ENCODE peak calls at places on chromosomes 5 and 9, in eight cellular contexts. W is hepatocyte, J is fibroblast of pulmonary artery, Y is GM12865, V is upper lobe of right lung, P is fibroblast of the aortic adventitia, A is mammary epithelial cell, S is heart right ventricle. E is an unnamed sample.

GRCh38 chr9:81683704-81684103 is 5.6 kb downstream of the TLE1 start:
- DNase-seq in W (no peak), J (no peak), Y (no peak), V (no peak), P (no peak), A (no peak), S (no peak), E (no peak)

GRCh38 chr9:114304416-114305188 is 18.3 kb upstream of the ORM1 start:
- DNase-seq in W (peak), J (no peak), Y (no peak), V (peak), P (no peak), A (no peak), S (no peak), E (no peak)

GRCh38 chr5:168691891-168692290 is 112.7 kb upstream of the PANK3 start:
- DNase-seq in W (no peak), J (no peak), Y (peak), V (peak), P (no peak), A (no peak), S (no peak), E (no peak)

GRCh38 chr9:13847270-13847669 is 466.7 kb downstream of the NFIB start:
- DNase-seq in W (no peak), J (peak), Y (no peak), V (no peak), P (peak), A (no peak), S (no peak), E (no peak)

GRCh38 chr5:84825616-84826015 is 440.9 kb upstream of the EDIL3 start:
- DNase-seq in W (no peak), J (peak), Y (no peak), V (no peak), P (peak), A (no peak), S (no peak), E (no peak)

GRCh38 chr5:6642655-6643054 is 9.4 kb downstream of the SRD5A1 start:
- DNase-seq in W (no peak), J (no peak), Y (no peak), V (no peak), P (no peak), A (no peak), S (no peak), E (no peak)

GRCh38 chr9:126009047-126009446 is 261.9 kb downstream of the PBX3 start:
- DNase-seq in W (no peak), J (no peak), Y (no peak), V (no peak), P (no peak), A (no peak), S (no peak), E (no peak)

GRCh38 chr5:116577064-116577788 is 2.6 kb upstream of the SEMA6A start:
- DNase-seq in W (no peak), J (no peak), Y (peak), V (no peak), P (no peak), A (no peak), S (no peak), E (no peak)

GRCh38 chr9:42388146-42388690 is 204.8 kb downstream of the SPATA31A6 start:
- DNase-seq in W (peak), J (no peak), Y (no peak), V (no peak), P (no peak), A (no peak), S (no peak), E (no peak)

GRCh38 chr9:91954841-91955471 is 4.9 kb upstream of the ROR2 start:
- DNase-seq in W (peak), J (peak), Y (peak), V (no peak), P (peak), A (peak), S (no peak), E (peak)

GRCh38 chr9:138025417-138025816 is 147.8 kb downstream of the CACNA1B start:
- DNase-seq in W (no peak), J (no peak), Y (no peak), V (peak), P (no peak), A (no peak), S (no peak), E (no peak)

GRCh38 chr9:124006448-124007156 is 5.0 kb upstream of the LHX2 start:
- DNase-seq in W (no peak), J (no peak), Y (peak), V (no peak), P (no peak), A (no peak), S (no peak), E (no peak)

GRCh38 chr5:56321236-56321881 is 88.2 kb upstream of the ANKRD55 start:
- DNase-seq in W (no peak), J (no peak), Y (no peak), V (no peak), P (no peak), A (no peak), S (no peak), E (no peak)

GRCh38 chr5:76737131-76737556 is 21.2 kb downstream of the F2R start:
- DNase-seq in W (no peak), J (no peak), Y (peak), V (no peak), P (no peak), A (no peak), S (no peak), E (no peak)

GRCh38 chr5:75626959-75627358 is 15.7 kb downstream of the ANKDD1B start:
- DNase-seq in W (no peak), J (no peak), Y (no peak), V (no peak), P (no peak), A (no peak), S (no peak), E (no peak)

GRCh38 chr5:124876983-124877382 is 130.5 kb upstream of the ZNF608 start:
- DNase-seq in W (no peak), J (no peak), Y (no peak), V (no peak), P (no peak), A (no peak), S (no peak), E (no peak)

GRCh38 chr9:108073823-108074222 is 584.3 kb upstream of the KLF4 start:
- DNase-seq in W (no peak), J (no peak), Y (peak), V (no peak), P (no peak), A (no peak), S (no peak), E (no peak)

GRCh38 chr9:129550199-129550839 is 70.6 kb downstream of the C9orf50 start:
- DNase-seq in W (peak), J (peak), Y (no peak), V (peak), P (peak), A (peak), S (peak), E (no peak)

GRCh38 chr5:18466731-18467130 is 832.5 kb downstream of the TAF11L14 start:
- DNase-seq in W (no peak), J (no peak), Y (no peak), V (no peak), P (no peak), A (no peak), S (no peak), E (no peak)

GRCh38 chr9:127940598-127940997 is 2.9 kb upstream of the DPM2 start:
- DNase-seq in W (no peak), J (no peak), Y (no peak), V (no peak), P (no peak), A (no peak), S (no peak), E (no peak)

GRCh38 chr9:16246785-16247184 is 623.7 kb downstream of the BNC2 start:
- DNase-seq in W (no peak), J (no peak), Y (no peak), V (no peak), P (peak), A (no peak), S (no peak), E (no peak)

GRCh38 chr9:115118471-115119156 is 657 bp upstream of the TNC start:
- DNase-seq in W (peak), J (peak), Y (no peak), V (peak), P (peak), A (peak), S (peak), E (peak)

GRCh38 chr9:131728961-131729360 is 10.9 kb downstream of the RAPGEF1 start:
- DNase-seq in W (no peak), J (no peak), Y (peak), V (no peak), P (no peak), A (no peak), S (no peak), E (no peak)

GRCh38 chr9:105964171-105964570 is 269.8 kb downstream of the TMEM38B start:
- DNase-seq in W (no peak), J (no peak), Y (no peak), V (no peak), P (no peak), A (no peak), S (no peak), E (no peak)

GRCh38 chr5:154388842-154389241 is 57.0 kb upstream of the SAP30L start:
- DNase-seq in W (no peak), J (no peak), Y (no peak), V (no peak), P (no peak), A (no peak), S (no peak), E (no peak)

GRCh38 chr5:146016764-146017484 is 80.5 kb downstream of the SH3RF2 start:
- DNase-seq in W (no peak), J (peak), Y (no peak), V (no peak), P (no peak), A (no peak), S (no peak), E (no peak)

GRCh38 chr5:18805376-18805775 is 1171.1 kb downstream of the TAF11L14 start:
- DNase-seq in W (no peak), J (no peak), Y (no peak), V (no peak), P (no peak), A (no peak), S (no peak), E (no peak)

GRCh38 chr9:10704720-10705119 is 91.9 kb upstream of the PTPRD start:
- DNase-seq in W (peak), J (peak), Y (no peak), V (no peak), P (no peak), A (no peak), S (no peak), E (no peak)

GRCh38 chr5:176996780-176997179 is 9.8 kb downstream of the UIMC1 start:
- DNase-seq in W (no peak), J (no peak), Y (peak), V (no peak), P (no peak), A (no peak), S (no peak), E (no peak)
- TF ChIP-seq CTCF in W (no peak), J (no peak), Y (no peak), V (no peak), P (no peak), A (no peak), S (no peak), E (no peak)

GRCh38 chr5:95027775-95028174 is 257.1 kb downstream of the MCTP1 start:
- DNase-seq in W (no peak), J (no peak), Y (peak), V (no peak), P (no peak), A (no peak), S (no peak), E (no peak)
- H3K4me3 ChIP-seq in W (no peak), J (no peak), Y (no peak), V (no peak), P (no peak), A (no peak), S (no peak), E (no peak)

GRCh38 chr5:64680289-64680688 is 10.0 kb upstream of the SHISAL2B start:
- DNase-seq in W (peak), J (no peak), Y (peak), V (no peak), P (peak), A (peak), S (no peak), E (no peak)

GRCh38 chr5:64678400-64678799 is 11.9 kb upstream of the SHISAL2B start:
- DNase-seq in W (no peak), J (no peak), Y (no peak), V (no peak), P (no peak), A (peak), S (no peak), E (no peak)

GRCh38 chr5:64682608-64683007 is 7.7 kb upstream of the SHISAL2B start:
- DNase-seq in W (no peak), J (no peak), Y (no peak), V (no peak), P (no peak), A (no peak), S (no peak), E (no peak)
- TF ChIP-seq CTCF in W (no peak), J (no peak), Y (no peak), V (no peak), P (no peak), A (no peak), S (no peak), E (no peak)

GRCh38 chr5:98158440-98158839 is 615.0 kb upstream of the RGMB start:
- DNase-seq in W (no peak), J (no peak), Y (no peak), V (no peak), P (no peak), A (no peak), S (no peak), E (no peak)
- H3K4me3 ChIP-seq in W (no peak), J (no peak), Y (no peak), V (no peak), P (no peak), A (no peak), S (no peak), E (no peak)

GRCh38 chr9:36292641-36293040 is 34.4 kb upstream of the GNE start:
- DNase-seq in W (no peak), J (no peak), Y (no peak), V (no peak), P (no peak), A (no peak), S (no peak), E (no peak)
- TF ChIP-seq CTCF in W (no peak), J (no peak), Y (no peak), V (no peak), P (no peak), A (no peak), S (no peak), E (no peak)

GRCh38 chr9:121285835-121286687 is 18.1 kb downstream of the GSN start:
- DNase-seq in W (peak), J (peak), Y (no peak), V (peak), P (peak), A (peak), S (peak), E (no peak)

GRCh38 chr9:121286688-121286972 is 18.7 kb downstream of the GSN start:
- DNase-seq in W (no peak), J (no peak), Y (no peak), V (no peak), P (no peak), A (no peak), S (no peak), E (no peak)

GRCh38 chr9:121288557-121288873 is 20.6 kb downstream of the GSN start:
- DNase-seq in W (peak), J (no peak), Y (no peak), V (no peak), P (no peak), A (no peak), S (no peak), E (no peak)

GRCh38 chr9:121288874-121289553 is 21.1 kb downstream of the GSN start:
- DNase-seq in W (peak), J (peak), Y (no peak), V (peak), P (peak), A (peak), S (peak), E (no peak)

GRCh38 chr9:121286973-121287721 is 19.2 kb downstream of the GSN start:
- DNase-seq in W (peak), J (peak), Y (no peak), V (peak), P (peak), A (peak), S (peak), E (peak)
- H3K4me3 ChIP-seq in W (no peak), J (no peak), Y (no peak), V (peak), P (peak), A (peak), S (peak), E (no peak)

GRCh38 chr5:170691623-170692022 is 91.9 kb upstream of the GABRP start:
- DNase-seq in W (no peak), J (no peak), Y (no peak), V (no peak), P (no peak), A (no peak), S (no peak), E (no peak)
- TF ChIP-seq CTCF in W (no peak), J (no peak), Y (no peak), V (no peak), P (no peak), A (no peak), S (no peak), E (no peak)